ENCODE peak calls at places on chromosomes 13 and 19, in eight cellular contexts. M, T, H, N, Q, Y, C and R are unnamed samples.

GRCh38 chr19:8655340-8655709 is 24.9 kb downstream of the NFILZ start:
- DNase-seq in C (peak; percentile 52), Q (no peak), T (no peak), N (no peak), M (no peak), H (no peak), Y (no peak), R (no peak)

GRCh38 chr19:17615889-17616685 is 60.6 kb downstream of the COLGALT1 start:
- DNase-seq in N (no peak), T (no peak), H (no peak), M (no peak), Y (no peak), Q (no peak), C (no peak), R (no peak)

GRCh38 chr13:34779171-34779570 is 162.9 kb upstream of the NBEA start:
- DNase-seq in C (no peak), N (no peak), T (no peak), Y (no peak), Q (no peak), M (no peak), H (no peak), R (no peak)

GRCh38 chr13:77874406-77874805 is 44.2 kb downstream of the EDNRB start:
- DNase-seq in C (no peak), Q (no peak), N (no peak), H (peak; percentile 25), T (no peak), Y (no peak), M (no peak), R (no peak)

GRCh38 chr13:21934309-21934708 is 263.4 kb downstream of the FGF9 start:
- DNase-seq in Y (no peak), M (no peak), N (no peak), C (no peak), H (no peak), Q (no peak), T (no peak), R (no peak)

GRCh38 chr19:5434970-5435641 is 20.1 kb upstream of the ZNRF4 start:
- DNase-seq in Y (no peak), N (peak; percentile 81), C (no peak), H (peak; percentile 96), T (no peak), Q (no peak), M (peak; percentile 19), R (no peak)

GRCh38 chr13:36872621-36873020 is 47.4 kb downstream of the SMAD9 start:
- DNase-seq in Y (no peak), H (no peak), T (no peak), M (peak; percentile 37), C (no peak), N (peak; percentile 36), Q (no peak), R (peak; percentile 7)

GRCh38 chr13:30898721-30899188 is 7.3 kb upstream of the MEDAG start:
- DNase-seq in T (no peak), H (peak; percentile 98), M (no peak), C (no peak), N (no peak), Q (no peak), Y (no peak), R (no peak)

GRCh38 chr13:101397742-101398141 is 18.6 kb downstream of the NALCN start:
- DNase-seq in Y (no peak), Q (no peak), T (no peak), M (no peak), C (no peak), H (peak; percentile 92), N (no peak), R (no peak)

GRCh38 chr19:51138549-51138979 is 3.5 kb upstream of the SIGLEC7 start:
- DNase-seq in T (no peak), H (no peak), C (no peak), N (peak; percentile 62), M (no peak), Y (no peak), Q (no peak), R (no peak)

GRCh38 chr13:49400755-49401659 is 42.9 kb downstream of the CAB39L start:
- DNase-seq in N (no peak), M (peak; percentile 4), T (no peak), H (peak; percentile 38), Q (no peak), C (peak; percentile 26), Y (no peak), R (peak; percentile 22)

GRCh38 chr13:33213024-33213795 is 72.3 kb downstream of the STARD13 start:
- DNase-seq in Q (no peak), H (peak; percentile 84), M (no peak), C (no peak), T (no peak), Y (no peak), N (no peak), R (no peak)

GRCh38 chr19:18568367-18568766 is 3.3 kb upstream of the UBA52 start:
- DNase-seq in T (no peak), N (no peak), C (no peak), M (no peak), Y (no peak), Q (no peak), H (no peak), R (no peak)

GRCh38 chr19:1465191-1466016 is 13.6 kb downstream of the C19orf25 start:
- DNase-seq in C (no peak), T (no peak), N (no peak), Q (peak; percentile 58), H (no peak), M (peak; percentile 50), Y (no peak), R (no peak)

GRCh38 chr19:40908981-40909380 is 26.9 kb upstream of the CYP2A7 start:
- DNase-seq in T (no peak), C (no peak), Q (no peak), Y (no peak), H (no peak), N (no peak), M (no peak), R (peak; percentile 6)

GRCh38 chr13:47126432-47126831 is 229.6 kb upstream of the HTR2A start:
- DNase-seq in Q (no peak), C (no peak), Y (no peak), T (no peak), N (no peak), H (no peak), M (no peak), R (no peak)

GRCh38 chr19:11034449-11035213 is 54.6 kb upstream of the LDLR start:
- DNase-seq in N (no peak), C (no peak), Q (no peak), T (no peak), Y (no peak), M (no peak), H (no peak), R (no peak)

GRCh38 chr19:18650468-18651001 is 13.7 kb downstream of the KLHL26 start:
- DNase-seq in M (no peak), Y (no peak), Q (no peak), N (no peak), H (peak; percentile 78), C (no peak), T (no peak), R (no peak)

GRCh38 chr13:39527961-39528720 is 74.9 kb downstream of the LHFPL6 start:
- DNase-seq in Q (no peak), M (no peak), C (no peak), Y (no peak), H (peak; percentile 95), N (no peak), T (no peak), R (no peak)

GRCh38 chr13:92259523-92259922 is 861.1 kb downstream of the GPC5 start:
- DNase-seq in T (no peak), N (no peak), Q (no peak), C (no peak), Y (no peak), H (no peak), M (no peak), R (no peak)

GRCh38 chr19:49681830-49682229 is 4.8 kb downstream of the PRMT1 start:
- DNase-seq in Y (no peak), C (no peak), N (no peak), T (no peak), M (no peak), Q (no peak), H (no peak), R (no peak)

GRCh38 chr19:55437410-55437809 is 5.7 kb downstream of the SHISA7 start:
- DNase-seq in C (no peak), N (no peak), H (peak; percentile 31), Y (no peak), M (no peak), Q (no peak), T (peak; percentile 61), R (no peak)

GRCh38 chr13:52809310-52809769 is 39.1 kb downstream of the PCDH8 start:
- DNase-seq in M (peak; percentile 11), N (peak; percentile 68), T (peak; percentile 52), H (peak; percentile 27), Y (no peak), Q (peak; percentile 59), C (peak; percentile 79), R (no peak)

GRCh38 chr13:98014766-98015165 is 61.3 kb downstream of the IPO5 start:
- DNase-seq in N (no peak), H (peak; percentile 74), M (no peak), T (no peak), Y (no peak), Q (no peak), C (no peak), R (no peak)

GRCh38 chr13:40697711-40698110 is 31.3 kb upstream of the FOXO1 start:
- DNase-seq in Y (no peak), M (no peak), Q (no peak), C (no peak), H (no peak), N (no peak), T (no peak), R (no peak)

GRCh38 chr19:29809795-29810503 is 1.8 kb upstream of the CCNE1 start:
- DNase-seq in Q (no peak), C (no peak), M (no peak), H (no peak), Y (no peak), N (no peak), T (no peak), R (no peak)

GRCh38 chr19:11274533-11275086 is 12.3 kb upstream of the DOCK6 start:
- DNase-seq in T (no peak), N (no peak), Q (no peak), Y (no peak), H (no peak), C (no peak), M (no peak), R (no peak)

GRCh38 chr13:96214804-96215445 is 125.0 kb downstream of the HS6ST3 start:
- DNase-seq in N (peak; percentile 21), Q (no peak), T (no peak), M (no peak), Y (no peak), H (no peak), C (no peak), R (no peak)